ENCODE peak calls at places on chromosomes 4 and X, in seven cellular contexts. One of them, this sample, is unnamed.

GRCh38 chr4:119034276-119035008 is 101.2 kb upstream of the MYOZ2 start:
- DNase-seq in endothelial cell of umbilical vein: no peak
- DNase-seq in stomach: no peak
- DNase-seq in tibial nerve: no peak
- DNase-seq in Peyer's patch: no peak
- DNase-seq in transverse colon: no peak
- DNase-seq in sigmoid colon: no peak
- DNase-seq in this sample: no peak

GRCh38 chrX:53320543-53321215 is 39.3 kb upstream of the IQSEC2 start:
- DNase-seq in endothelial cell of umbilical vein: no peak
- DNase-seq in sigmoid colon: no peak
- DNase-seq in Peyer's patch: no peak
- DNase-seq in tibial nerve: no peak
- DNase-seq in transverse colon: peak
- DNase-seq in stomach: peak
- DNase-seq in this sample: peak

GRCh38 chr4:164847967-164848649 is 28.9 kb upstream of the APELA start:
- DNase-seq in stomach: no peak
- DNase-seq in tibial nerve: no peak
- DNase-seq in sigmoid colon: no peak
- DNase-seq in endothelial cell of umbilical vein: no peak
- DNase-seq in transverse colon: no peak
- DNase-seq in Peyer's patch: no peak
- DNase-seq in this sample: no peak

GRCh38 chrX:129638917-129639316 is 15.8 kb downstream of the APLN start:
- DNase-seq in sigmoid colon: no peak
- DNase-seq in tibial nerve: no peak
- DNase-seq in stomach: no peak
- DNase-seq in Peyer's patch: no peak
- DNase-seq in transverse colon: no peak
- DNase-seq in endothelial cell of umbilical vein: no peak
- DNase-seq in this sample: no peak

GRCh38 chr4:168856312-168856711 is 153.7 kb downstream of the CBR4 start:
- DNase-seq in transverse colon: no peak
- DNase-seq in sigmoid colon: no peak
- DNase-seq in stomach: no peak
- DNase-seq in Peyer's patch: no peak
- DNase-seq in tibial nerve: no peak
- DNase-seq in endothelial cell of umbilical vein: no peak
- DNase-seq in this sample: no peak

GRCh38 chrX:110733166-110733565 is 62.5 kb downstream of the CHRDL1 start:
- DNase-seq in endothelial cell of umbilical vein: no peak
- DNase-seq in stomach: no peak
- DNase-seq in transverse colon: no peak
- DNase-seq in Peyer's patch: no peak
- DNase-seq in sigmoid colon: no peak
- DNase-seq in tibial nerve: no peak
- DNase-seq in this sample: peak

GRCh38 chrX:46376246-46376885 is 168.9 kb downstream of the ZNF674 start:
- DNase-seq in Peyer's patch: no peak
- DNase-seq in tibial nerve: no peak
- DNase-seq in stomach: no peak
- DNase-seq in sigmoid colon: no peak
- DNase-seq in endothelial cell of umbilical vein: peak
- DNase-seq in transverse colon: peak
- DNase-seq in this sample: peak

GRCh38 chr4:141395919-141396318 is 175.2 kb downstream of the ZNF330 start:
- DNase-seq in transverse colon: no peak
- DNase-seq in Peyer's patch: no peak
- DNase-seq in stomach: no peak
- DNase-seq in sigmoid colon: no peak
- DNase-seq in endothelial cell of umbilical vein: no peak
- DNase-seq in tibial nerve: no peak
- DNase-seq in this sample: no peak

GRCh38 chr4:48653217-48654014 is 126.7 kb downstream of the FRYL start:
- DNase-seq in transverse colon: peak
- DNase-seq in tibial nerve: no peak
- DNase-seq in Peyer's patch: no peak
- DNase-seq in sigmoid colon: peak
- DNase-seq in stomach: no peak
- DNase-seq in endothelial cell of umbilical vein: no peak
- DNase-seq in this sample: peak

GRCh38 chr4:81255524-81255923 is 40.5 kb upstream of the PRKG2 start:
- DNase-seq in sigmoid colon: no peak
- DNase-seq in Peyer's patch: no peak
- DNase-seq in tibial nerve: no peak
- DNase-seq in endothelial cell of umbilical vein: no peak
- DNase-seq in transverse colon: no peak
- DNase-seq in stomach: no peak
- DNase-seq in this sample: no peak

GRCh38 chr4:189740873-189741272 is 199.8 kb upstream of the FRG1 start:
- DNase-seq in tibial nerve: no peak
- DNase-seq in endothelial cell of umbilical vein: no peak
- DNase-seq in stomach: no peak
- DNase-seq in transverse colon: no peak
- DNase-seq in sigmoid colon: no peak
- DNase-seq in Peyer's patch: no peak
- DNase-seq in this sample: no peak

GRCh38 chrX:18674417-18674787 is 2.5 kb upstream of the RS1 start:
- DNase-seq in transverse colon: peak
- DNase-seq in Peyer's patch: peak
- DNase-seq in sigmoid colon: peak
- DNase-seq in endothelial cell of umbilical vein: peak
- DNase-seq in stomach: peak
- DNase-seq in tibial nerve: no peak
- DNase-seq in this sample: no peak

GRCh38 chr4:60683953-60684352 is 516.2 kb upstream of the ADGRL3 start:
- DNase-seq in transverse colon: no peak
- DNase-seq in Peyer's patch: no peak
- DNase-seq in tibial nerve: no peak
- DNase-seq in endothelial cell of umbilical vein: no peak
- DNase-seq in stomach: no peak
- DNase-seq in sigmoid colon: no peak
- DNase-seq in this sample: no peak

GRCh38 chr4:60682901-60683300 is 517.2 kb upstream of the ADGRL3 start:
- DNase-seq in endothelial cell of umbilical vein: no peak
- DNase-seq in stomach: no peak
- DNase-seq in tibial nerve: no peak
- DNase-seq in sigmoid colon: no peak
- DNase-seq in transverse colon: no peak
- DNase-seq in Peyer's patch: no peak
- DNase-seq in this sample: no peak

GRCh38 chr4:60683357-60683756 is 516.8 kb upstream of the ADGRL3 start:
- DNase-seq in Peyer's patch: no peak
- DNase-seq in tibial nerve: no peak
- DNase-seq in endothelial cell of umbilical vein: no peak
- DNase-seq in stomach: no peak
- DNase-seq in transverse colon: no peak
- DNase-seq in sigmoid colon: no peak
- DNase-seq in this sample: no peak
- TF ChIP-seq POLR2A in Peyer's patch: no peak
- TF ChIP-seq POLR2A in tibial nerve: no peak
- TF ChIP-seq POLR2A in endothelial cell of umbilical vein: no peak
- TF ChIP-seq POLR2A in stomach: no peak
- TF ChIP-seq POLR2A in transverse colon: no peak
- TF ChIP-seq POLR2A in sigmoid colon: no peak
- TF ChIP-seq POLR2A in this sample: no peak

GRCh38 chr4:11428701-11429571 is at the start of gene HS3ST1:
- DNase-seq in sigmoid colon: peak
- DNase-seq in Peyer's patch: peak
- DNase-seq in endothelial cell of umbilical vein: peak
- DNase-seq in tibial nerve: peak
- DNase-seq in transverse colon: peak
- DNase-seq in stomach: peak
- DNase-seq in this sample: peak
- TF ChIP-seq POLR2A in sigmoid colon: peak
- TF ChIP-seq POLR2A in Peyer's patch: peak
- TF ChIP-seq POLR2A in endothelial cell of umbilical vein: no peak
- TF ChIP-seq POLR2A in tibial nerve: peak
- TF ChIP-seq POLR2A in transverse colon: peak
- TF ChIP-seq POLR2A in stomach: peak
- TF ChIP-seq POLR2A in this sample: no peak

GRCh38 chr4:148854203-148854602 is 412.0 kb upstream of the NR3C2 start:
- DNase-seq in endothelial cell of umbilical vein: no peak
- DNase-seq in transverse colon: no peak
- DNase-seq in sigmoid colon: no peak
- DNase-seq in tibial nerve: no peak
- DNase-seq in stomach: no peak
- DNase-seq in Peyer's patch: no peak
- DNase-seq in this sample: no peak
- TF ChIP-seq POLR2A in endothelial cell of umbilical vein: no peak
- TF ChIP-seq POLR2A in transverse colon: no peak
- TF ChIP-seq POLR2A in sigmoid colon: no peak
- TF ChIP-seq POLR2A in tibial nerve: no peak
- TF ChIP-seq POLR2A in stomach: no peak
- TF ChIP-seq POLR2A in Peyer's patch: no peak
- TF ChIP-seq POLR2A in this sample: no peak

DNA sequence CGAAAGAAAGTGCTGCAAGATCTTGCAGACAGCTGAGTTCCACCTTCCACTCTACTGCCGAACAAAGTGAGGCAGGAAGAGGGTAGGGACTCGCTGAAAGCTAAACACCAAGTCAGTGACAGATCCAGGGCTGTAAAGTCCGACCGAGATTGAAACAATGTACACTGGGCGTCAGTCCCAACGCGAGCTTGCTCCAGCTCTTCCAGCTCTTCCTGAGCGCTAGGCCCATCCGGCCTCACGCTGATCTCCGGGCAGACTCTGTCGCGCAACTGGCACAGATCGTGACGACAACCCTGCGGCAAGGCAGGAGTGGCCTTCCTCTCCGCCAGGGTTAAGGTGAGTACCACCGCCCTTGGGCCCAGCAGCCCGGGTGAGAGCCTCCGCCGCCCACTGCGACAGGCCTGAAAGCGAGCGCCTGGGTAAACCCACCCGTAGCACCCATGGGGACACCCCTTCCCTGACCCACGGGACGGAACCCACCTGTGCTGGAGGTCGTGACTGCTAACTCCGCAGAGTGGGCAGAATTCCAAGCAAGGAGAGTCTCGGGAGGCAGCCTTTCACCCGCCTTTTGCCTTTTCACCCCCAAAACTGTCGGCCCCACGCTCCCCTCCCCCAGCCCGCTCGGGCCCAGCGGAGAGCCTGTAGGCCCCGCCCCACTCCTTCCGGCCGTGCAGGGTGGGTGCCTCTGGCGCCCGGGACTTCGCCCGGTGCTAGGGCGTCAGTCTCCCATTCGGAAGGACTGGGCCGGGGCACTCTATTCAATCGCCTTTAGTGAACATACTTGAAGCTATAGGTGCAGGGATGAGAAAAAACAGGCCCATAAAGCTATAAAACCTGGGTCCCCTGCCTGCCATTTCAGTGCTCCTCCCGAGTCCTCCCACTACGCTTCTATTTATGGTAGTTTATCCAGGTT is at the start of gene TMLHE:
- DNase-seq in Peyer's patch: peak
- DNase-seq in sigmoid colon: peak
- DNase-seq in transverse colon: peak
- DNase-seq in stomach: peak
- DNase-seq in endothelial cell of umbilical vein: peak
- DNase-seq in tibial nerve: peak
- DNase-seq in this sample: peak
- TF ChIP-seq POLR2A in Peyer's patch: no peak
- TF ChIP-seq POLR2A in sigmoid colon: no peak
- TF ChIP-seq POLR2A in transverse colon: peak
- TF ChIP-seq POLR2A in stomach: no peak
- TF ChIP-seq POLR2A in endothelial cell of umbilical vein: peak
- TF ChIP-seq POLR2A in tibial nerve: peak
- TF ChIP-seq POLR2A in this sample: peak

GRCh38 chrX:37349131-37350033 is at the start of gene PRRG1:
- DNase-seq in transverse colon: peak
- DNase-seq in sigmoid colon: peak
- DNase-seq in stomach: peak
- DNase-seq in tibial nerve: peak
- DNase-seq in endothelial cell of umbilical vein: peak
- DNase-seq in Peyer's patch: peak
- DNase-seq in this sample: peak
- TF ChIP-seq POLR2A in transverse colon: peak
- TF ChIP-seq POLR2A in sigmoid colon: peak
- TF ChIP-seq POLR2A in stomach: no peak
- TF ChIP-seq POLR2A in tibial nerve: peak
- TF ChIP-seq POLR2A in endothelial cell of umbilical vein: peak
- TF ChIP-seq POLR2A in Peyer's patch: peak
- TF ChIP-seq POLR2A in this sample: no peak

This sample was measured in NB4.